ENCODE peak calls at places on chromosomes 7 and 10, in ten cellular contexts. U is AG08396, T is head of caudate nucleus, O is EL, A is fibroblast of mammary gland, Y is astrocyte of the spinal cord, N is AML-193, P is progenitor cell of endocrine pancreas, C is MM.1S, R is hypothalamus. B is an unnamed sample.
A peak's percentile ranks its signal among the peaks of the same experiment; 100 is the strongest.

GRCh38 chr10:30055094-30055701 is 4.2 kb downstream of the JCAD start:
- DNase-seq in U (no peak), T (no peak), O (peak; percentile 55), A (peak; percentile 56), Y (no peak), N (no peak), P (no peak), C (no peak), R (no peak), B (peak; percentile 56)

GRCh38 chr10:7587865-7588188 is 78.9 kb downstream of the ITIH5 start:
- DNase-seq in U (no peak), T (no peak), O (no peak), A (no peak), Y (no peak), N (no peak), P (no peak), C (no peak), R (no peak), B (no peak)

GRCh38 chr10:128867819-128868218 is 599.2 kb upstream of the MGMT start:
- DNase-seq in U (no peak), T (no peak), O (no peak), A (no peak), Y (no peak), N (no peak), P (no peak), C (no peak), R (no peak), B (no peak)

GRCh38 chr10:104741127-104741526 is 100.0 kb downstream of the SORCS3 start:
- DNase-seq in U (no peak), T (no peak), O (no peak), A (no peak), Y (no peak), N (no peak), P (no peak), C (no peak), R (no peak), B (no peak)

GRCh38 chr7:139739863-139740597 is 37.8 kb downstream of the HIPK2 start:
- DNase-seq in U (no peak), T (peak; percentile 86), O (no peak), A (no peak), Y (no peak), N (no peak), P (no peak), C (no peak), R (peak; percentile 78), B (no peak)

GRCh38 chr10:43437141-43437860 is 390 bp downstream of the ZNF487 start:
- DNase-seq in U (no peak), T (no peak), O (no peak), A (peak; percentile 31), Y (peak; percentile 22), N (no peak), P (no peak), C (no peak), R (no peak), B (no peak)

GRCh38 chr7:11540271-11540761 is 291.7 kb downstream of the THSD7A start:
- DNase-seq in U (no peak), T (no peak), O (no peak), A (peak; percentile 93), Y (peak; percentile 52), N (no peak), P (no peak), C (no peak), R (no peak), B (peak; percentile 35)

GRCh38 chr7:34928052-34928451 is 109.2 kb downstream of the DPY19L1 start:
- DNase-seq in U (no peak), T (peak; percentile 83), O (peak; percentile 44), A (peak; percentile 25), Y (peak; percentile 13), N (no peak), P (peak; percentile 67), C (peak; percentile 89), R (peak; percentile 87), B (peak; percentile 48)

GRCh38 chr7:157336383-157337315 is at the start of gene DNAJB6:
- DNase-seq in U (peak; percentile 98), T (peak; percentile 89), O (peak; percentile 92), A (peak; percentile 88), Y (peak; percentile 94), N (peak; percentile 82), P (peak; percentile 92), C (peak; percentile 97), R (peak; percentile 95), B (peak; percentile 93)

GRCh38 chr7:4799508-4800268 is 24.3 kb downstream of the AP5Z1 start:
- DNase-seq in U (peak; percentile 59), T (no peak), O (peak; percentile 10), A (peak; percentile 62), Y (no peak), N (no peak), P (no peak), C (no peak), R (no peak), B (no peak)

GRCh38 chr7:1354661-1355567 is 104.4 kb downstream of the MICALL2 start:
- DNase-seq in U (no peak), T (no peak), O (no peak), A (no peak), Y (no peak), N (no peak), P (no peak), C (no peak), R (no peak), B (no peak)

GRCh38 chr10:110354322-110354766 is 49.6 kb upstream of the SMNDC1 start:
- DNase-seq in U (peak; percentile 73), T (peak; percentile 81), O (peak; percentile 87), A (peak; percentile 94), Y (peak; percentile 87), N (peak; percentile 60), P (peak; percentile 51), C (peak; percentile 91), R (peak; percentile 70), B (peak; percentile 92)

GRCh38 chr10:80633383-80633860 is 95.7 kb downstream of the SH2D4B start:
- DNase-seq in U (no peak), T (no peak), O (no peak), A (no peak), Y (no peak), N (no peak), P (no peak), C (no peak), R (no peak), B (no peak)

GRCh38 chr10:34523017-34523767 is 291.9 kb downstream of the PARD3 start:
- DNase-seq in U (no peak), T (no peak), O (peak; percentile 31), A (peak; percentile 52), Y (peak; percentile 29), N (no peak), P (no peak), C (no peak), R (no peak), B (peak; percentile 75)

GRCh38 chr7:100675581-100676350 is 2.2 kb downstream of the GNB2 start:
- DNase-seq in U (peak; percentile 78), T (peak; percentile 96), O (peak; percentile 79), A (peak; percentile 70), Y (peak; percentile 53), N (peak; percentile 59), P (peak; percentile 38), C (peak; percentile 87), R (peak; percentile 73), B (peak; percentile 71)

GRCh38 chr10:132630666-132631347 is 93.2 kb downstream of the INPP5A start:
- DNase-seq in U (peak; percentile 61), T (peak; percentile 35), O (no peak), A (peak; percentile 41), Y (no peak), N (no peak), P (no peak), C (no peak), R (peak; percentile 26), B (no peak)

GRCh38 chr10:63537511-63537910 is 16.3 kb downstream of the REEP3 start:
- DNase-seq in U (no peak), T (no peak), O (no peak), A (no peak), Y (no peak), N (no peak), P (no peak), C (no peak), R (no peak), B (peak; percentile 36)

GRCh38 chr7:136293841-136294391 is 316.8 kb upstream of the MTPN start:
- DNase-seq in U (no peak), T (no peak), O (no peak), A (no peak), Y (no peak), N (no peak), P (no peak), C (peak; percentile 24), R (no peak), B (no peak)

GRCh38 chr10:65754112-65754511 is 1171.7 kb upstream of the LRRTM3 start:
- DNase-seq in U (no peak), T (no peak), O (no peak), A (no peak), Y (no peak), N (no peak), P (no peak), C (no peak), R (no peak), B (no peak)

GRCh38 chr7:1053816-1054370 is 9.5 kb downstream of the GPR146 start:
- DNase-seq in U (no peak), T (no peak), O (no peak), A (no peak), Y (no peak), N (no peak), P (no peak), C (no peak), R (no peak), B (no peak)

B was measured in LHCN-M2.